ENCODE peak calls at places on chromosomes 13 and 19, in eight cellular contexts. One of them, this sample, is unnamed.

GRCh38 chr19:6271251-6271650 is 8.5 kb downstream of the MLLT1 start:
- DNase-seq in adrenal gland: no peak
- DNase-seq in B cell: no peak
- DNase-seq in AG09319: no peak
- DNase-seq in omental fat pad: no peak
- DNase-seq in CD4-positive, alpha-beta T cell: no peak
- DNase-seq in fibroblast of lung: peak
- DNase-seq in CD8-positive, alpha-beta T cell: no peak
- DNase-seq in this sample: no peak

GRCh38 chr13:31154939-31155338 is 6.8 kb downstream of the HSPH1 start:
- DNase-seq in adrenal gland: no peak
- DNase-seq in B cell: no peak
- DNase-seq in AG09319: no peak
- DNase-seq in omental fat pad: no peak
- DNase-seq in CD4-positive, alpha-beta T cell: no peak
- DNase-seq in fibroblast of lung: no peak
- DNase-seq in CD8-positive, alpha-beta T cell: no peak
- DNase-seq in this sample: no peak

GRCh38 chr19:58279042-58279924 is 528 bp downstream of the ZNF8 start:
- DNase-seq in adrenal gland: peak
- DNase-seq in B cell: peak
- DNase-seq in AG09319: peak
- DNase-seq in omental fat pad: peak
- DNase-seq in CD4-positive, alpha-beta T cell: no peak
- DNase-seq in fibroblast of lung: peak
- DNase-seq in CD8-positive, alpha-beta T cell: no peak
- DNase-seq in this sample: peak

GRCh38 chr13:98938801-98939200 is 39.1 kb downstream of the DOCK9 start:
- DNase-seq in adrenal gland: no peak
- DNase-seq in B cell: no peak
- DNase-seq in AG09319: no peak
- DNase-seq in omental fat pad: no peak
- DNase-seq in CD4-positive, alpha-beta T cell: no peak
- DNase-seq in fibroblast of lung: no peak
- DNase-seq in CD8-positive, alpha-beta T cell: no peak
- DNase-seq in this sample: no peak

GRCh38 chr13:44422755-44423643 is 49.4 kb downstream of the SERP2 start:
- DNase-seq in adrenal gland: no peak
- DNase-seq in B cell: no peak
- DNase-seq in AG09319: no peak
- DNase-seq in omental fat pad: no peak
- DNase-seq in CD4-positive, alpha-beta T cell: no peak
- DNase-seq in fibroblast of lung: no peak
- DNase-seq in CD8-positive, alpha-beta T cell: no peak
- DNase-seq in this sample: no peak

GRCh38 chr19:1847684-1848398 is 442 bp downstream of the REXO1 start:
- DNase-seq in adrenal gland: peak
- DNase-seq in B cell: no peak
- DNase-seq in AG09319: no peak
- DNase-seq in omental fat pad: no peak
- DNase-seq in CD4-positive, alpha-beta T cell: no peak
- DNase-seq in fibroblast of lung: peak
- DNase-seq in CD8-positive, alpha-beta T cell: no peak
- DNase-seq in this sample: no peak

GRCh38 chr19:51256053-51256682 is 5.3 kb downstream of the SIGLECL1 start:
- DNase-seq in adrenal gland: no peak
- DNase-seq in B cell: no peak
- DNase-seq in AG09319: no peak
- DNase-seq in omental fat pad: no peak
- DNase-seq in CD4-positive, alpha-beta T cell: no peak
- DNase-seq in fibroblast of lung: no peak
- DNase-seq in CD8-positive, alpha-beta T cell: no peak
- DNase-seq in this sample: no peak

GRCh38 chr13:52128714-52129700 is at the start of gene NEK5:
- DNase-seq in adrenal gland: peak
- DNase-seq in B cell: peak
- DNase-seq in AG09319: no peak
- DNase-seq in omental fat pad: peak
- DNase-seq in CD4-positive, alpha-beta T cell: peak
- DNase-seq in fibroblast of lung: peak
- DNase-seq in CD8-positive, alpha-beta T cell: peak
- DNase-seq in this sample: peak

GRCh38 chr19:55245236-55245904 is 13.4 kb downstream of the PPP6R1 start:
- DNase-seq in adrenal gland: no peak
- DNase-seq in B cell: no peak
- DNase-seq in AG09319: no peak
- DNase-seq in omental fat pad: no peak
- DNase-seq in CD4-positive, alpha-beta T cell: no peak
- DNase-seq in fibroblast of lung: no peak
- DNase-seq in CD8-positive, alpha-beta T cell: no peak
- DNase-seq in this sample: no peak

GRCh38 chr19:35742121-35742724 is at the start of gene IGFLR1:
- DNase-seq in adrenal gland: no peak
- DNase-seq in B cell: peak
- DNase-seq in AG09319: no peak
- DNase-seq in omental fat pad: no peak
- DNase-seq in CD4-positive, alpha-beta T cell: peak
- DNase-seq in fibroblast of lung: no peak
- DNase-seq in CD8-positive, alpha-beta T cell: no peak
- DNase-seq in this sample: peak

GRCh38 chr13:79126706-79127105 is 279.3 kb downstream of the RBM26 start:
- DNase-seq in adrenal gland: no peak
- DNase-seq in B cell: no peak
- DNase-seq in AG09319: no peak
- DNase-seq in omental fat pad: no peak
- DNase-seq in CD4-positive, alpha-beta T cell: no peak
- DNase-seq in fibroblast of lung: no peak
- DNase-seq in CD8-positive, alpha-beta T cell: no peak
- DNase-seq in this sample: no peak

GRCh38 chr19:28019901-28020300 is 1193.0 kb downstream of the UQCRFS1 start:
- DNase-seq in adrenal gland: no peak
- DNase-seq in B cell: no peak
- DNase-seq in AG09319: no peak
- DNase-seq in omental fat pad: no peak
- DNase-seq in CD4-positive, alpha-beta T cell: no peak
- DNase-seq in fibroblast of lung: no peak
- DNase-seq in CD8-positive, alpha-beta T cell: no peak
- DNase-seq in this sample: no peak

GRCh38 chr13:110408286-110408685 is 101.2 kb downstream of the COL4A2 start:
- DNase-seq in adrenal gland: no peak
- DNase-seq in B cell: no peak
- DNase-seq in AG09319: no peak
- DNase-seq in omental fat pad: no peak
- DNase-seq in CD4-positive, alpha-beta T cell: no peak
- DNase-seq in fibroblast of lung: no peak
- DNase-seq in CD8-positive, alpha-beta T cell: no peak
- DNase-seq in this sample: no peak

GRCh38 chr13:37295046-37295445 is 189.6 kb upstream of the CSNK1A1L start:
- DNase-seq in adrenal gland: no peak
- DNase-seq in B cell: no peak
- DNase-seq in AG09319: no peak
- DNase-seq in omental fat pad: no peak
- DNase-seq in CD4-positive, alpha-beta T cell: no peak
- DNase-seq in fibroblast of lung: no peak
- DNase-seq in CD8-positive, alpha-beta T cell: no peak
- DNase-seq in this sample: no peak

GRCh38 chr13:77019756-77020155 is 7.2 kb downstream of the FBXL3 start:
- DNase-seq in adrenal gland: no peak
- DNase-seq in B cell: no peak
- DNase-seq in AG09319: no peak
- DNase-seq in omental fat pad: no peak
- DNase-seq in CD4-positive, alpha-beta T cell: no peak
- DNase-seq in fibroblast of lung: no peak
- DNase-seq in CD8-positive, alpha-beta T cell: no peak
- DNase-seq in this sample: no peak

GRCh38 chr13:77014906-77015685 is 11.9 kb downstream of the FBXL3 start:
- DNase-seq in adrenal gland: no peak
- DNase-seq in B cell: no peak
- DNase-seq in AG09319: no peak
- DNase-seq in omental fat pad: no peak
- DNase-seq in CD4-positive, alpha-beta T cell: no peak
- DNase-seq in fibroblast of lung: no peak
- DNase-seq in CD8-positive, alpha-beta T cell: no peak
- DNase-seq in this sample: no peak

GRCh38 chr13:77013853-77014542 is 13.0 kb downstream of the FBXL3 start:
- DNase-seq in adrenal gland: no peak
- DNase-seq in B cell: no peak
- DNase-seq in AG09319: no peak
- DNase-seq in omental fat pad: no peak
- DNase-seq in CD4-positive, alpha-beta T cell: no peak
- DNase-seq in fibroblast of lung: no peak
- DNase-seq in CD8-positive, alpha-beta T cell: no peak
- DNase-seq in this sample: no peak

GRCh38 chr13:77016241-77016812 is 10.6 kb downstream of the FBXL3 start:
- DNase-seq in adrenal gland: no peak
- DNase-seq in B cell: no peak
- DNase-seq in AG09319: no peak
- DNase-seq in omental fat pad: no peak
- DNase-seq in CD4-positive, alpha-beta T cell: no peak
- DNase-seq in fibroblast of lung: no peak
- DNase-seq in CD8-positive, alpha-beta T cell: no peak
- DNase-seq in this sample: no peak

GRCh38 chr13:77016888-77017623 is 9.9 kb downstream of the FBXL3 start:
- DNase-seq in adrenal gland: no peak
- DNase-seq in B cell: no peak
- DNase-seq in AG09319: no peak
- DNase-seq in omental fat pad: no peak
- DNase-seq in CD4-positive, alpha-beta T cell: no peak
- DNase-seq in fibroblast of lung: no peak
- DNase-seq in CD8-positive, alpha-beta T cell: no peak
- DNase-seq in this sample: no peak
- TF ChIP-seq CTCF in adrenal gland: no peak
- TF ChIP-seq CTCF in B cell: no peak
- TF ChIP-seq CTCF in AG09319: no peak
- TF ChIP-seq CTCF in omental fat pad: no peak
- TF ChIP-seq CTCF in CD4-positive, alpha-beta T cell: no peak
- TF ChIP-seq CTCF in fibroblast of lung: no peak
- TF ChIP-seq CTCF in CD8-positive, alpha-beta T cell: no peak
- TF ChIP-seq CTCF in this sample: no peak

DNA sequence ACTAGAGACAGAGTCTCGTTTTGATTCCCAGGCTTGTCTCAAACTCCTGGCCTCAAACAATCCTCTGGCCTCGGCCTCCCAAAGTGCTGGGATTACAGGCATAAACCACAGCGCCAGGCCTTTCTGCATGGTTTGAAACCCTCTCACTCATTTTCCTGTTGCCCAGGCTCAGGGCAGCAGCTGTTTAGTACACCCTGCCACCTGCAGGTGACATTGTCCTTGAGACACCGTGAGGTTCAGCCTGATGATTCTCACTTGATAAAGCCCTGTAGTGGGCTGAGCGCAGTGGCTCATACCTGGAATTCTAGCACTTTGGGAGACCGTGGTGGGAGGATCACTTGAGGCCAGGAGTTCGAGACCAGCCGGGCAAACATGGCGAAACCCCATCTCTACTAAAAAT is 12.5 kb downstream of the IL12RB1 start:
- DNase-seq in adrenal gland: no peak
- DNase-seq in B cell: no peak
- DNase-seq in AG09319: no peak
- DNase-seq in omental fat pad: no peak
- DNase-seq in CD4-positive, alpha-beta T cell: no peak
- DNase-seq in fibroblast of lung: no peak
- DNase-seq in CD8-positive, alpha-beta T cell: no peak
- DNase-seq in this sample: no peak
- TF ChIP-seq CTCF in adrenal gland: no peak
- TF ChIP-seq CTCF in B cell: no peak
- TF ChIP-seq CTCF in AG09319: no peak
- TF ChIP-seq CTCF in omental fat pad: no peak
- TF ChIP-seq CTCF in CD4-positive, alpha-beta T cell: no peak
- TF ChIP-seq CTCF in fibroblast of lung: no peak
- TF ChIP-seq CTCF in CD8-positive, alpha-beta T cell: no peak
- TF ChIP-seq CTCF in this sample: no peak

DNA sequence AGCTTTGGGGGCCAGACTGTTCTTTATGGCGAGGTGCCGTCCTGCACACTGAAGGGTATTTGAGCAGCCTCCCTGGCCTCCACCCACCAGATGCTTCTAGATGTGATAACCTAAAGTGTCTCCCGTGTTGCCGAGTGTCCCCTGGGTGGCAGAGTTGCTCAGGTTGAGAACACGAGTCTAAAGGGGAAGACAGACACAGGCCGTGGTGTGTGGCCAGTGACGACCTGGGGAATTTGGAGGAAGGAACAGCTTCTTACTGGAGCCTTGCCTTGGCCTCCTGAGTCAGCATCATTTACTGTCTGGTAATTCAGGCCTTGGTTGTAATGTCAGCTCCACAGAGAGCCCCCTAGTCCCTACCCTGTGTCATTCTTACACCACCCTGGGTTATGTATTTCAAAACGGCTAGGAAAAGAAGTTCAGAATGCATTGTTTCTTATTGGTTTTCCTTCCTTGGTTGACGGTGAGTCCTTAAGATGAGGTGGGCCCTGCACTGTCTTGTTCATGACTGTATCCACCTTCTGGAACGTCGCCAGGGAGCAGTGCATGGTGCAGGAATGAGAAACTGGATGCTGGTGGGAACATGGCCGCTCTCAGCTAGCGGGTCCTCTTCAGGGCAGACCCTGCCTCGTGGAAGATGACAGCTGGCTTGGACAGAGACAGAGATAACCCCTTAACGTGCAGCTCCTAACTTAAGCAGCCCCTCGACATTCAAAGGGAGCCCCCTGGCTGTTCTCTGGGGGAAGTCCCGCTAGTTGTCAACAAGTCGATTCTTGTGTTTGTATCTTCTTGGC is 7.1 kb downstream of the SIN3B start:
- DNase-seq in adrenal gland: no peak
- DNase-seq in B cell: peak
- DNase-seq in AG09319: no peak
- DNase-seq in omental fat pad: no peak
- DNase-seq in CD4-positive, alpha-beta T cell: no peak
- DNase-seq in fibroblast of lung: no peak
- DNase-seq in CD8-positive, alpha-beta T cell: no peak
- DNase-seq in this sample: peak
- TF ChIP-seq CTCF in adrenal gland: no peak
- TF ChIP-seq CTCF in B cell: no peak
- TF ChIP-seq CTCF in AG09319: peak
- TF ChIP-seq CTCF in omental fat pad: no peak
- TF ChIP-seq CTCF in CD4-positive, alpha-beta T cell: no peak
- TF ChIP-seq CTCF in fibroblast of lung: no peak
- TF ChIP-seq CTCF in CD8-positive, alpha-beta T cell: no peak
- TF ChIP-seq CTCF in this sample: peak

GRCh38 chr13:114234645-114235421 is at the start of gene CDC16:
- DNase-seq in adrenal gland: peak
- DNase-seq in B cell: peak
- DNase-seq in AG09319: peak
- DNase-seq in omental fat pad: peak
- DNase-seq in CD4-positive, alpha-beta T cell: peak
- DNase-seq in fibroblast of lung: peak
- DNase-seq in CD8-positive, alpha-beta T cell: peak
- DNase-seq in this sample: peak
- TF ChIP-seq CTCF in adrenal gland: peak
- TF ChIP-seq CTCF in B cell: peak
- TF ChIP-seq CTCF in AG09319: no peak
- TF ChIP-seq CTCF in omental fat pad: no peak
- TF ChIP-seq CTCF in CD4-positive, alpha-beta T cell: no peak
- TF ChIP-seq CTCF in fibroblast of lung: no peak
- TF ChIP-seq CTCF in CD8-positive, alpha-beta T cell: peak
- TF ChIP-seq CTCF in this sample: no peak

GRCh38 chr19:13718733-13719132 is 45.6 kb upstream of the MRI1 start:
- DNase-seq in adrenal gland: no peak
- DNase-seq in B cell: no peak
- DNase-seq in AG09319: peak
- DNase-seq in omental fat pad: no peak
- DNase-seq in CD4-positive, alpha-beta T cell: no peak
- DNase-seq in fibroblast of lung: peak
- DNase-seq in CD8-positive, alpha-beta T cell: no peak
- DNase-seq in this sample: no peak
- TF ChIP-seq CTCF in adrenal gland: peak
- TF ChIP-seq CTCF in B cell: no peak
- TF ChIP-seq CTCF in AG09319: peak
- TF ChIP-seq CTCF in omental fat pad: no peak
- TF ChIP-seq CTCF in CD4-positive, alpha-beta T cell: no peak
- TF ChIP-seq CTCF in fibroblast of lung: peak
- TF ChIP-seq CTCF in CD8-positive, alpha-beta T cell: no peak
- TF ChIP-seq CTCF in this sample: no peak

This sample was measured in GM20000.